ENCODE peak calls at places on chromosomes 2 and 18, in six cellular contexts. W is GM12878, X is prostate gland, V is GM23338, M is HCT116, P is K562. D is an unnamed sample.
A peak's percentile ranks its signal among the peaks of the same experiment; 100 is the strongest.

GRCh38 chr18:10924290-10924689 is 225.1 kb downstream of the PIEZO2 start:
- DNase-seq in W (no peak), X (no peak), V (no peak), M (no peak), P (no peak), D (no peak)

GRCh38 chr18:70313640-70314039 is 24.8 kb downstream of the SOCS6 start:
- DNase-seq in W (no peak), X (no peak), V (no peak), M (no peak), P (no peak), D (no peak)

GRCh38 chr2:32711219-32711618 is 83.4 kb downstream of the TTC27 start:
- DNase-seq in W (no peak), X (no peak), V (no peak), M (no peak), P (no peak), D (no peak)

GRCh38 chr18:50469380-50469781 is 90.5 kb upstream of the MAPK4 start:
- DNase-seq in W (no peak), X (no peak), V (no peak), M (no peak), P (no peak), D (no peak)

GRCh38 chr2:218402911-218403411 is 3.3 kb downstream of the CTDSP1 start:
- DNase-seq in W (no peak), X (no peak), V (no peak), M (no peak), P (no peak), D (no peak)

GRCh38 chr18:43735570-43735969 is 458.3 kb upstream of the SYT4 start:
- DNase-seq in W (no peak), X (no peak), V (no peak), M (no peak), P (no peak), D (no peak)

GRCh38 chr2:169143998-169144397 is 74.6 kb downstream of the DHRS9 start:
- DNase-seq in W (no peak), X (no peak), V (no peak), M (no peak), P (no peak), D (no peak)

GRCh38 chr18:12246849-12247808 is 7.0 kb upstream of the CIDEA start:
- DNase-seq in W (no peak), X (no peak), V (peak; percentile 94), M (no peak), P (peak; percentile 62), D (no peak)

GRCh38 chr2:177998996-177999395 is 73.6 kb downstream of the PDE11A start:
- DNase-seq in W (no peak), X (no peak), V (no peak), M (no peak), P (no peak), D (no peak)

GRCh38 chr2:239294571-239295054 is 106.2 kb downstream of the HDAC4 start:
- DNase-seq in W (no peak), X (no peak), V (no peak), M (no peak), P (peak; percentile 75), D (peak; percentile 76)

GRCh38 chr2:39696838-39697237 is 31.1 kb downstream of the TMEM178A start:
- DNase-seq in W (no peak), X (no peak), V (no peak), M (no peak), P (no peak), D (no peak)

GRCh38 chr2:216943109-216943508 is 83.2 kb upstream of the TNP1 start:
- DNase-seq in W (no peak), X (no peak), V (no peak), M (no peak), P (no peak), D (no peak)

GRCh38 chr18:9637036-9637767 is 22.8 kb upstream of the PPP4R1 start:
- DNase-seq in W (no peak), X (no peak), V (no peak), M (no peak), P (no peak), D (no peak)

GRCh38 chr18:23377669-23378469 is 75.2 kb upstream of the RIOK3 start:
- DNase-seq in W (peak; percentile 39), X (no peak), V (no peak), M (peak; percentile 26), P (no peak), D (no peak)

GRCh38 chr2:155062250-155062985 is 363.9 kb downstream of the KCNJ3 start:
- DNase-seq in W (no peak), X (no peak), V (no peak), M (no peak), P (no peak), D (no peak)

GRCh38 chr2:68734688-68735525 is at the start of gene ARHGAP25:
- DNase-seq in W (peak; percentile 69), X (no peak), V (no peak), M (no peak), P (no peak), D (peak; percentile 31)

GRCh38 chr2:26696352-26696816 is 3.9 kb downstream of the KCNK3 start:
- DNase-seq in W (no peak), X (no peak), V (no peak), M (peak; percentile 88), P (no peak), D (no peak)

GRCh38 chr2:159409116-159409800 is 122.8 kb upstream of the WDSUB1 start:
- DNase-seq in W (no peak), X (no peak), V (no peak), M (no peak), P (no peak), D (no peak)

GRCh38 chr2:128654404-128654803 is 335.7 kb upstream of the HS6ST1 start:
- DNase-seq in W (no peak), X (no peak), V (no peak), M (no peak), P (no peak), D (peak; percentile 13)

GRCh38 chr2:96118698-96119388 is 2.5 kb upstream of the ADRA2B start:
- DNase-seq in W (no peak), X (no peak), V (no peak), M (no peak), P (no peak), D (no peak)

GRCh38 chr2:235567842-235568241 is 74.0 kb downstream of the AGAP1 start:
- DNase-seq in W (no peak), X (no peak), V (no peak), M (no peak), P (no peak), D (no peak)

GRCh38 chr2:174487536-174488162 is 820 bp upstream of the GPR155 start:
- DNase-seq in W (no peak), X (no peak), V (no peak), M (no peak), P (no peak), D (no peak)

GRCh38 chr2:174490032-174490431 is 3.2 kb upstream of the GPR155 start:
- DNase-seq in W (no peak), X (no peak), V (no peak), M (no peak), P (no peak), D (no peak)

GRCh38 chr2:174485763-174486613 is 841 bp downstream of the GPR155 start:
- DNase-seq in W (no peak), X (no peak), V (peak; percentile 62), M (no peak), P (peak; percentile 26), D (peak; percentile 27)

GRCh38 chr2:174484573-174484972 is 2.3 kb downstream of the GPR155 start:
- DNase-seq in W (no peak), X (no peak), V (no peak), M (no peak), P (no peak), D (no peak)

GRCh38 chr2:174486614-174487535 is at the start of gene GPR155:
- DNase-seq in W (peak; percentile 85), X (peak; percentile 99), V (peak; percentile 99), M (peak; percentile 94), P (peak; percentile 99), D (peak; percentile 100)
- TF ChIP-seq POLR2AphosphoS5 in W (peak; percentile 83), X (peak; percentile 73), V (peak; percentile 74), M (peak; percentile 87), P (peak; percentile 78), D (peak; percentile 71)

DNA sequence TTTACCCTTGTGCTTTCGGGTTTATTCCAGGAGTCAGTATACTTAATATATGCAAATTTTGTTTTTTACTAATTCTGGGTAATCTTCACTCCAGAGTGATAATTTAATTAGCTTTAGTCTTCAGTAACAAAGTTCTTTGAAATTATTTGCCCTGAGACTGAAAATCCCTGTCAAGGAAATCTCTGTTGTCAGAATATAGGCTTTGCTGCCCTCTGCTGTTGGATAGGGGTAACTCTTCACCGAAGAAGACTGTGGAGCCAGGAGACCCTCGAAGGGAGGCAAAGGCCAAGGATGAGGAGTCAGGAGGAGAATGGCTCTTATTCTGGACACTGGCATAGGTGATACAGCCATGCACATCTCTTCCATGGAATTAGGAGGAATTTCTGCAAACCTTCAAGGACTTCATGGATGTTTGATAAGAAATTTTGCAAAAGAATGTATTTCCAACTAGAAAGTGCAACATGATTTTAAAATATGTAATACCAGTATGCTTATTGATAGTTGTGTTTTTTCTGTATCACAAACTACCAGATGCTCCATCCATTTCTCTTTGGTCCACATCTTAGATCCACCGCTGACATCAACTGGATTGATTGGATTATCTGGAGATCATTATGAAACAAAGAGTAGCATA is 182.3 kb downstream of the RDH14 start:
- DNase-seq in W (no peak), X (peak; percentile 23), V (peak; percentile 65), M (peak; percentile 19), P (peak; percentile 57), D (no peak)
- TF ChIP-seq CTCF in W (peak; percentile 79), X (peak; percentile 75), V (peak; percentile 83), M (peak; percentile 63), P (peak; percentile 61), D (peak; percentile 58)

DNA sequence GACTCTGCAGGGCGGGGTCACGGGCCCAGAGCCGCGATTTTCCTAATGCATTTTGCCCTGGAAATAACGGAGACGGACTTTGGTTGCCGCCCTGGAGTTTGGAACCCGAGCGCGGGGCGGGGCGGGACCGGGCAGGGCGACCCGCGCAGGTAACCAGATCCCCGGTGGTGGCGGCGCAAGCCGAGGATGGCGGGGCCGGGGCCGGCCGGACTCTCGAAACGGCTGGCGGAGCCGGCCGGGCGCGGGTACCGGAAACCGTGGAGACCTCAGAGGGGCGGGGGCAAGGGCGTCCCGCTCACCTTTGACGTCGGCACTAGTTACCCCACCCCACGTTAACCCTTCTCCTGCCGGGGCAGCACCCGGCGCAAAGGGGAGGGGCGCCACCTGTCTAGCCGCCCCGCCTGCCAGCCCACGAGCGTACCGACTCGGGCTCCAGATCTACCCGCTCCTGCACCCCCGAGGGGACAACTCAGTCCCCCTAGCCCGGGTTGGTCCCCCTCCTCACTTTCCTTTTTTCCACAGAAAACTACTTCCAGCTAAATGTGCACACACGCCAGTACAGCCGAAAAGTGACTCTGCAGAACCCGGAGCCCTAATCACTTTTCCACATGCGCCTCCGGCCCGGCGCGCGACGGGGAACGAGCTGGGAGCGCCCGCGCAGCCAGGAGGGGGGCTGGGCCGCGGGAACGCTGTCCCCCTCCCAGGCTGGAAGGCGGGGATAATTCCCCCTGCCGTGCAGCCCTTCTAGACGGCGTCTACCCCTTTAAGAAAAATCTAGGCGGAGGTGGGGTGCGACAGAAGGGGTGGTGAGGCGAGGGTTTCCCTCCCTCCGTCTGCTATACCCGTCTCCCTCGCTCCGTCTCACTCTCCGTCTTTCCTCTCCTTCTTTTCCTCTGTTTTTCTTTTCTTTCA is 2.7 kb downstream of the CYP26B1 start:
- DNase-seq in W (no peak), X (peak; percentile 4), V (peak; percentile 89), M (peak; percentile 58), P (no peak), D (no peak)
- TF ChIP-seq POLR2AphosphoS5 in W (no peak), X (no peak), V (no peak), M (peak; percentile 67), P (no peak), D (no peak)

DNA sequence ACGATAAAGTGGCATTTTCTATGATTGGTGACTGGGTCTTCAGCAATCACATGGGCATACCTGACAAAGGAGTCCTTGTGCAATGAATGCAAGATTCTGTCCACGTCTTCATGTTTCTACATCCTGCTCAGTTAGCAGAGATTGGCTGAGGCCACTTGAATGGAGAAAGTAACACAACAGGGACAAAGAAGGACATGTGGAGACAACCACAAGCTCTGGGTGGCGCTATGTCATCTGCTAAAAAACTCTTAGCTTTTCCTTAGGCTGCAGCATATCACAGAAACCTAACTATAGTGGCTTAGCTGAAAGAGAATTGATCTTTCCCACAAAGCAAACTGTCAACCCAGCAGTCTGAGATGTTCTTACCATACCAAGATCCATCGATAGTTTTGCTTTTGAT is 1109.7 kb downstream of the SOCS6 start:
- DNase-seq in W (no peak), X (no peak), V (peak; percentile 1), M (no peak), P (no peak), D (no peak)
- TF ChIP-seq CTCF in W (no peak), X (no peak), V (no peak), M (no peak), P (no peak), D (no peak)